ENCODE peak calls at places on chromosomes 3 and 15, in eight cellular contexts. J, M, V, B, S, R, U and L are unnamed samples.

GRCh38 chr3:25156526-25157075 is 271.5 kb upstream of the RARB start:
- DNase-seq in J (no peak), M (peak), V (no peak), B (peak), S (peak), R (no peak), U (no peak), L (peak)

GRCh38 chr15:38611228-38611627 is 46.6 kb upstream of the RASGRP1 start:
- DNase-seq in J (no peak), M (no peak), V (no peak), B (no peak), S (no peak), R (no peak), U (no peak), L (no peak)

GRCh38 chr3:45644063-45644462 is 45.1 kb upstream of the SACM1L start:
- DNase-seq in J (no peak), M (peak), V (no peak), B (no peak), S (peak), R (no peak), U (no peak), L (peak)

GRCh38 chr3:133401374-133402135 is 1.7 kb downstream of the BFSP2 start:
- DNase-seq in J (no peak), M (no peak), V (no peak), B (no peak), S (no peak), R (no peak), U (no peak), L (peak)

GRCh38 chr3:129940086-129940485 is 34.4 kb upstream of the TRH start:
- DNase-seq in J (no peak), M (no peak), V (no peak), B (no peak), S (no peak), R (no peak), U (no peak), L (no peak)

GRCh38 chr15:79403501-79403900 is 28.6 kb upstream of the MINAR1 start:
- DNase-seq in J (no peak), M (no peak), V (no peak), B (no peak), S (no peak), R (no peak), U (no peak), L (no peak)

GRCh38 chr3:16884748-16885587 is at the start of gene PLCL2:
- DNase-seq in J (peak), M (peak), V (peak), B (peak), S (peak), R (peak), U (peak), L (peak)

GRCh38 chr15:38002883-38003477 is 68.5 kb downstream of the TMCO5A start:
- DNase-seq in J (peak), M (peak), V (peak), B (peak), S (peak), R (peak), U (no peak), L (peak)

GRCh38 chr3:196962108-196962929 is 6.3 kb downstream of the PIGZ start:
- DNase-seq in J (no peak), M (no peak), V (no peak), B (no peak), S (no peak), R (no peak), U (no peak), L (no peak)

GRCh38 chr3:27345959-27346865 is 23.0 kb downstream of the NEK10 start:
- DNase-seq in J (no peak), M (no peak), V (no peak), B (no peak), S (no peak), R (no peak), U (no peak), L (no peak)

GRCh38 chr3:102124301-102125158 is 275.2 kb downstream of the NFKBIZ start:
- DNase-seq in J (no peak), M (peak), V (no peak), B (no peak), S (no peak), R (no peak), U (no peak), L (no peak)

GRCh38 chr3:126491221-126492013 is 15.7 kb upstream of the ZXDC start:
- DNase-seq in J (no peak), M (no peak), V (no peak), B (no peak), S (no peak), R (no peak), U (no peak), L (no peak)

GRCh38 chr15:59174846-59175831 is 31.5 kb upstream of the LDHAL6B start:
- DNase-seq in J (peak), M (peak), V (peak), B (peak), S (peak), R (no peak), U (peak), L (peak)

GRCh38 chr15:38608682-38609081 is 44.1 kb upstream of the RASGRP1 start:
- DNase-seq in J (no peak), M (no peak), V (no peak), B (no peak), S (no peak), R (no peak), U (no peak), L (no peak)

GRCh38 chr3:44395714-44396113 is 57.1 kb downstream of the TCAIM start:
- DNase-seq in J (no peak), M (no peak), V (no peak), B (no peak), S (no peak), R (no peak), U (no peak), L (no peak)

GRCh38 chr3:162193148-162193547 is 696.5 kb downstream of the OTOL1 start:
- DNase-seq in J (no peak), M (no peak), V (no peak), B (no peak), S (no peak), R (no peak), U (no peak), L (no peak)

GRCh38 chr15:96869122-96869521 is 538.6 kb downstream of the NR2F2 start:
- DNase-seq in J (no peak), M (no peak), V (no peak), B (no peak), S (no peak), R (no peak), U (no peak), L (no peak)

GRCh38 chr15:46489276-46489675 is 854.4 kb downstream of the SQOR start:
- DNase-seq in J (no peak), M (no peak), V (no peak), B (no peak), S (no peak), R (no peak), U (no peak), L (no peak)

GRCh38 chr15:60933914-60934885 is 294.9 kb downstream of the RORA start:
- DNase-seq in J (no peak), M (no peak), V (no peak), B (no peak), S (no peak), R (no peak), U (no peak), L (no peak)

GRCh38 chr15:60935130-60935529 is 294.0 kb downstream of the RORA start:
- DNase-seq in J (no peak), M (no peak), V (no peak), B (no peak), S (no peak), R (no peak), U (no peak), L (no peak)

GRCh38 chr15:60928987-60929386 is 300.1 kb downstream of the RORA start:
- DNase-seq in J (no peak), M (no peak), V (no peak), B (no peak), S (no peak), R (no peak), U (no peak), L (no peak)

GRCh38 chr15:60936186-60936585 is 292.9 kb downstream of the RORA start:
- DNase-seq in J (no peak), M (no peak), V (no peak), B (no peak), S (no peak), R (no peak), U (no peak), L (no peak)

DNA sequence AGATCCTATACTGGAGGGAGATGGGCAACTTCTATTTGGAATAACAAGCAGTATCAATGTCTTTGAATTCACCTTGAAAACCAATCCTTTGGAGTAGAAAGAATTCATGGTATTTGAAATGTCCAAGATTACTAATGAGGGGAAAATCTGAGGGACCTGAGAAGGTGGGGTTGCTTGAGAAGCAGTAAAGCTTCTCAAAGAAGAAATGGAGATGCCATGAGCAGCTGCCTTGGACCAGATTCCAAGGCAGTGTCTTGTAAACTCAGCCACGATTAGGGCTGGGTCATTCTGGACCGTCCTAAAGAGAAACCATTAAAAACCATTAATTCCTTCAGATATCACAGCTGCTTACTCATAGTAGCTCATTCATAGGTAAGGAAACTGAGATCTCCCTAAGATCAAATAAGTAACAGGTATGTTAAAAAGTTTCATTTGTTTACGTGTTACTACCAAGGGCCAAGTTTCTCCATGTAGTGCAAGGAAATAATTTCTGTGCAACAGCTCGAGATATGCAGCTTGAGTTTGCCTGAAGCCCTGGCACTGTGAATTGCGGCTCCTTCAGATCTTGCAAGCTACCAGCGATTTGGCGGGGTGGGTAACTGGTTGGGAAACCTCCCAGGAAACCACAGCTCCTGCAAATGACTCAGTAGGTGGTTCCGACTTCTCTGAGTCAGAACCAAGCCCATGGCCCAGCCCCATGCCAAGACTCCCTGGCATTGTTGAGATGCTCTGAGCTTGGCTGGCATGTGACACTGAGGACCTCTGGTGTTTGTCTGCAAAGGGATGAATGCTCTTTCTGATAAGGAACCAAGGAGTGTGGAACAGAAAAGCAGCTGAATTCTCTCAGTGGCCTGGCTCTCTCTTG is 296.8 kb downstream of the RORA start:
- DNase-seq in J (peak), M (peak), V (no peak), B (no peak), S (peak), R (peak), U (no peak), L (peak)
- TF ChIP-seq CTCF in J (peak), M (peak), V (no peak), B (no peak), S (peak), R (no peak), U (peak), L (peak)

GRCh38 chr15:42149493-42150245 is 6.8 kb downstream of the PLA2G4F start:
- DNase-seq in J (no peak), M (no peak), V (no peak), B (no peak), S (no peak), R (peak), U (no peak), L (no peak)
- TF ChIP-seq CTCF in J (no peak), M (no peak), V (no peak), B (no peak), S (no peak), R (no peak), U (no peak), L (no peak)

GRCh38 chr15:47616876-47617275 is 100.4 kb upstream of the SEMA6D start:
- DNase-seq in J (no peak), M (no peak), V (no peak), B (no peak), S (no peak), R (no peak), U (no peak), L (no peak)

GRCh38 chr15:47614341-47614740 is 103.0 kb upstream of the SEMA6D start:
- DNase-seq in J (no peak), M (no peak), V (no peak), B (no peak), S (no peak), R (no peak), U (no peak), L (no peak)

GRCh38 chr15:47620960-47621681 is 96.2 kb upstream of the SEMA6D start:
- DNase-seq in J (no peak), M (no peak), V (no peak), B (no peak), S (no peak), R (no peak), U (no peak), L (no peak)

GRCh38 chr15:47622058-47622457 is 95.2 kb upstream of the SEMA6D start:
- DNase-seq in J (no peak), M (no peak), V (no peak), B (no peak), S (no peak), R (no peak), U (no peak), L (no peak)

GRCh38 chr15:47618216-47618615 is 99.1 kb upstream of the SEMA6D start:
- DNase-seq in J (no peak), M (no peak), V (peak), B (no peak), S (no peak), R (no peak), U (no peak), L (no peak)
- TF ChIP-seq CTCF in J (no peak), M (no peak), V (no peak), B (no peak), S (no peak), R (no peak), U (no peak), L (no peak)

GRCh38 chr3:9730747-9731205 is 759 bp upstream of the BRPF1 start:
- DNase-seq in J (no peak), M (no peak), V (no peak), B (no peak), S (no peak), R (no peak), U (no peak), L (no peak)

GRCh38 chr3:9729419-9729818 is 2.1 kb upstream of the BRPF1 start:
- DNase-seq in J (no peak), M (no peak), V (no peak), B (no peak), S (no peak), R (no peak), U (no peak), L (no peak)

GRCh38 chr3:9727743-9728142 is 3.8 kb upstream of the BRPF1 start:
- DNase-seq in J (no peak), M (no peak), V (no peak), B (no peak), S (no peak), R (no peak), U (no peak), L (no peak)

GRCh38 chr3:9725775-9726174 is 5.8 kb upstream of the BRPF1 start:
- DNase-seq in J (no peak), M (no peak), V (no peak), B (no peak), S (no peak), R (no peak), U (no peak), L (no peak)

DNA sequence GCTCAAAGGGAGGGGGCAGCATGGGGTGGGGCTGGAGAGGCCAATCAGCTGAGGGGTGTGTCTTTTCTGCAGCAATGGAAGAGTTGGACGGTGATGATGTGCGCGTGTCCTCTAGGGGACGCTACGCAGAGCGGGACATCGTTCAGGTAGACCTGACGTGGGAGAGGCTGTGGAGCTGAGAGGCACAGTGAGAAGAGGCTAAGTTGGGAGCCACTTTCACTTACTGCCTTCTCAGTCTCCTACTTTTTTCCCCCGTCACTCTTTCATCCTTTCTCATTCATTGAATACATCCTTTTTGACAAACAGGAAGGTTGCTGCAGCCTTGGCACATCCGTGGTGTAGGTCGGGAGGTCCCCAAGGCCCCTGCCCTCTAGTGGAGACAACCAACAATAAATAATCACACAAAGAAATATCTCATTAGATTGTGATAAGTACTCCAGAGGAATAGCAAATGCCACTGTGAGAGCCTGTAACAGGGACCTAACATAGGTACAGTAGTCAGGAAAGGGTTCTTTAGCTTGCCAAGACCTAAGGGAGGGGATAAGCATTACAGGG is 4.4 kb upstream of the BRPF1 start:
- DNase-seq in J (no peak), M (no peak), V (no peak), B (no peak), S (peak), R (no peak), U (peak), L (no peak)
- TF ChIP-seq CTCF in J (no peak), M (peak), V (peak), B (no peak), S (peak), R (no peak), U (peak), L (no peak)

GRCh38 chr3:4853749-4854140 is 125.5 kb upstream of the BHLHE40 start:
- DNase-seq in J (no peak), M (no peak), V (no peak), B (no peak), S (no peak), R (no peak), U (no peak), L (peak)
- TF ChIP-seq CTCF in J (no peak), M (no peak), V (no peak), B (no peak), S (no peak), R (no peak), U (no peak), L (no peak)

DNA sequence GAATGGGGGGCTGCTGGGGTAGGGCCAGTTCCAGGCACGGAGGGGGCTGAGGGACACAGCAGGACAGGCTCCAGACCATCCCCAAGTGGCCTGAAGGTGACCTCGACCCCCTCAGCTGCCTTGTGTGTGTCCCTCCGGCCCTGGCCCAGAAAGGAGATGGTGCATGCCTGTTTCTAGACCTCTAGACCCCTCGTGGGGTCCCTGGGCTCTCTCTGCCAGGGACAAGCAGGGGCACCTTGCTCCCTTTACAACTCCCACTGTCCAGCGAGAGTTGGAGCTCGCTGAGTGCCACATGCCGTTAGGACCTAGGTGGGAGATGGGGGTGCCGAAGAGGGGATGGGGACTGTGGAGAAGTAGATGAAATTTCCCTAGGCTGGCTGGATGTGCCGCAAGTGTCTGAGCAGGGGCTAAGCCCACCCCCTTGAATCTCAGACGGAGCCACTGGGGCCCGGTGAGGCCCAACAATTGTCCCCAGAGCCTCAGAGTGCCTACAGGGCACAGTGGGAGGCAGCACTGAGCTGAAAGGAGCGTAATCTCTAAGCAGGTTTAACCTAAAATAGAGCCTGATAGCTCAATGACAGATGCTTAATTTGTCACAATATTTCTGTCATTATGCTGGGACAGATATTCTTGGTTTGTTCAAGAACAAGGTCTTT is 23.7 kb upstream of the KLF13 start:
- DNase-seq in J (peak), M (no peak), V (no peak), B (no peak), S (no peak), R (peak), U (peak), L (no peak)
- TF ChIP-seq CTCF in J (no peak), M (no peak), V (no peak), B (no peak), S (no peak), R (no peak), U (peak), L (no peak)

GRCh38 chr15:73333001-73333400 is 35.8 kb downstream of the HCN4 start:
- DNase-seq in J (no peak), M (no peak), V (no peak), B (no peak), S (no peak), R (no peak), U (no peak), L (no peak)
- TF ChIP-seq CTCF in J (no peak), M (no peak), V (no peak), B (no peak), S (no peak), R (no peak), U (no peak), L (no peak)

DNA sequence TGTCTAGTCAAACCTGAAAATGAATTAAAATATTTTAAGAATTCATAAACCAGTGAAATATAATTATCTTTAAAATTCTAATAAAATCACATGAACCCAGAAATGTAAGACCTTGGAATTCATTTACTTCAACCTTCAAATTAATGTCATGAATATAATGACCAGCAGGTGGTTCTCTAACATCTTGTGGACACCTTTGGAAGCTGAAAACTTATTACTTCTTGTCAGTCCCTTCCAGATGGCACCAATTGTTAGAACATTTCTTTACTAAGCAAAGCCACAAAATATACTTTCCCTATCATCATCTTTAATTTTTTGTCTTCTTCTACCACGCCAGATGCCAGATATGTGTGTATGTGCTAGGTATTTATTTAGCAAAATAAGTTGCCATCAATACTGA is 240.0 kb downstream of the MBNL1 start:
- DNase-seq in J (no peak), M (no peak), V (no peak), B (no peak), S (peak), R (no peak), U (no peak), L (no peak)
- TF ChIP-seq CTCF in J (peak), M (peak), V (peak), B (peak), S (peak), R (peak), U (peak), L (peak)